ENCODE peak calls at places on chromosome 22, in six cellular contexts. P, A, Q, B, O and R are unnamed samples.

GRCh38 chr22:28395920-28396447 is 283.7 kb downstream of the TTC28 start:
- DNase-seq in P (no peak), A (peak; percentile 29), Q (no peak), B (no peak), O (no peak), R (no peak)

GRCh38 chr22:43303166-43303565 is 40.0 kb downstream of the SCUBE1 start:
- DNase-seq in P (no peak), A (no peak), Q (no peak), B (no peak), O (no peak), R (no peak)

GRCh38 chr22:25282671-25283561 is 63.5 kb downstream of the CRYBB2 start:
- DNase-seq in P (peak; percentile 78), A (no peak), Q (no peak), B (no peak), O (peak; percentile 69), R (no peak)

GRCh38 chr22:44850946-44851345 is 98.6 kb downstream of the ARHGAP8 start:
- DNase-seq in P (no peak), A (no peak), Q (no peak), B (peak; percentile 24), O (no peak), R (no peak)

GRCh38 chr22:19738664-19739447 is 15.5 kb downstream of the GP1BB start:
- DNase-seq in P (no peak), A (no peak), Q (no peak), B (no peak), O (no peak), R (no peak)

GRCh38 chr22:19730141-19730661 is 6.9 kb downstream of the GP1BB start:
- DNase-seq in P (peak; percentile 54), A (no peak), Q (no peak), B (no peak), O (no peak), R (no peak)

GRCh38 chr22:47129902-47130301 is 367.5 kb downstream of the TBC1D22A start:
- DNase-seq in P (no peak), A (no peak), Q (peak; percentile 86), B (no peak), O (no peak), R (no peak)

GRCh38 chr22:48918585-48919186 is 909.0 kb downstream of the BRD1 start:
- DNase-seq in P (peak; percentile 33), A (no peak), Q (no peak), B (no peak), O (peak; percentile 9), R (peak; percentile 13)

GRCh38 chr22:22139364-22139763 is 105.2 kb upstream of the VPREB1 start:
- DNase-seq in P (no peak), A (no peak), Q (no peak), B (no peak), O (no peak), R (no peak)

GRCh38 chr22:23240639-23241389 is 60.5 kb downstream of the BCR start:
- DNase-seq in P (no peak), A (no peak), Q (peak; percentile 39), B (no peak), O (peak; percentile 50), R (no peak)
- TF ChIP-seq CTCF in P (peak; percentile 56), A (peak; percentile 19), Q (no peak), B (no peak), O (peak; percentile 47), R (no peak)

GRCh38 chr22:35155403-35156025 is 89.6 kb downstream of the ISX start:
- DNase-seq in P (no peak), A (no peak), Q (no peak), B (no peak), O (peak; percentile 22), R (no peak)
- TF ChIP-seq CTCF in P (peak; percentile 72), A (no peak), Q (no peak), B (no peak), O (no peak), R (no peak)

DNA sequence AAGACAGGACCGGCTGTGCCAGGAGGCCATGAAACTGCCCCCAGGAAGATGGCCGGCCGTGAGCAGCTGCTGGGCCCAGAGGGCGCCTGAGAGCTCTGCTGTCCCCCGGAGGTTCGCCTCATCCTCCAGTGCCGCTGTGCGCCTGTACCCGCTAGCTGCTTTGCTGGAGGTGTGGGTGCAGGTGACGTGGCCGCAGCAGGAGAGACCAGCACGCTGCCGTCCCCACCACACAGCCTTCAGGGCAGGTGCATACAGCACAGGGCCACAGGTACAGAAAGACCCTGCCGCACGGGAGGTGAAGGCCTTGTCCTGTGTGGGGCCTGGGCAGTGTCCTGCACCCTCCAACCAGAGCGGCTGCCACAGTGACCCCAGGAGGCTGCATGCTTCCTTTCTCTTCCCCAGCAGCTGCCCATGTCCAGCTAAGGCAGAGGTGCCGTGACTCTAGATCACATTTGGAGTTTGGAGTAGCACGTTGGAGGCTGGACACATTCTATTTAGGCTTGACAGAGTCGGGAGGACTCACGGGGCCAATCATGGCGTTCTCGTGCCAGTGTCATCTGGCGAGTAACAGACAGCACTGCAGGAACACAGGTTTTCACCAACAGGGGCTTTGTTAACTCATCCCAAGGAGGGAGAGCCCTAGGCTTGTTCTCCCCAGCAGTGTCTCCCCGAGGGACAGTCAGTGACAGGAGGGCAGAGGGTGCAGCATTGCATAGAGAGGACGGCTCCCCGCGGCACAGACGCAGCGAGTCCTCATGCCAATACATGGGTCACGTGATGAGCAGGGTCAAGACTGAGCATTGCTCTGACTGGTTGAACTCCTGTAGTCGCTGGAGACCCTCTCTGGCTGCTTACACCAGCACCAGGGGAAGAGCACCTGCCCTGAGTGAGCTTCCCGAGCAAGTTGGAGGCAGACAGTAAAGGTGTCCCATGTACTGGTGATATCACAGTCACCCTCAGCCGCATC is 18.7 kb upstream of the PANX2 start:
- DNase-seq in P (peak; percentile 57), A (no peak), Q (no peak), B (no peak), O (no peak), R (no peak)
- TF ChIP-seq CTCF in P (peak; percentile 42), A (no peak), Q (no peak), B (no peak), O (no peak), R (no peak)

GRCh38 chr22:30424471-30425326 is 869 bp upstream of the MTFP1 start:
- DNase-seq in P (peak; percentile 60), A (no peak), Q (no peak), B (no peak), O (peak; percentile 57), R (no peak)
- TF ChIP-seq CTCF in P (no peak), A (peak; percentile 27), Q (no peak), B (no peak), O (no peak), R (no peak)

DNA sequence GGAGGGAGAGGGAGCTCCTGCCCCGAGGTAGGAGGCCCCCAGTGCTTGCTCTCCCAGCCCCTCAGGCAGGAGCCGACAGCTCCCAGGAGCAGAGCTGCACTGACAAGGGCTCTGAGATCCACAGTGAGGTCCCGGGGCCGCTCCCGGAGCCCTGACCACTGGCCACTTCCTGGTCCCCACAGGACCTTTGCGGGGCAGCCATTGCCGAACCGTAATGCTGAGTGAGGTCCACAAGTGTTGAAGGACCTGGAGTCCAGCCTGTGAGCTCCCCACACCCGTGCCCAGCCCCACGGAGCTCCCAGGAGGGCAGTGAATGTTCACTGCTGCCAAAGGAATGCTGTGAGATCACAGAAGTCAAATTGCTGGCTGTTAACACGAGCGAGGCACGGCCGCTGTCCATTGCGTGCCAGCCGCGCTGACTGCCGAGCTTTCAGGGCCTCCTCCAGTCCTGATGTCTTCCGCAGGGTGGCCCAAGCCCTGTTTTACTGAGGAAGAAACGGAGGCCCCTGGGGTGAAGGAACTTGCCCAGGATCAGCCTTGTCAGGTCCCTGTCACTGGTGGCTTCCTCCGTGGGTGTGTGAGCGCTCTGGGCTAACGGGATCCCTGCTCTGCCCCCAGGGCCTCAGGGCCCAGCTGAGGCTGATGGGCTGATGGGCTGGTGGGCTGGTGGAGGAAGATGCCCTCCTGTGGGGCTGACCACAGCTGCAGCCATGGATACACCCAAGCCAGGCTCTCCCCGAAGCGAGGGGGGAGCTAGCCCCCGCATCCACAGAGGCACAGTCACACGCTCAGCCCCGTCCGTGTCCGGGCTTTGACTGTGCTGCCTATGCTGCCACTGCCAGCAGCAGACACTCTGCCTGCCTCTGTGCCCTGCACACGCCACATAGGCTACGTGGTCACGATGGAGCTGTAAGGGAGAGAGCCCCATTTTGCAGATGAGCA is 70.8 kb downstream of the WNT7B start:
- DNase-seq in P (no peak), A (peak; percentile 81), Q (no peak), B (no peak), O (peak; percentile 67), R (no peak)
- TF ChIP-seq CTCF in P (no peak), A (peak; percentile 25), Q (no peak), B (no peak), O (no peak), R (no peak)

GRCh38 chr22:37019309-37020191 is at the start of the genes MPST and TST:
- DNase-seq in P (peak; percentile 79), A (peak; percentile 61), Q (peak; percentile 86), B (no peak), O (peak; percentile 93), R (peak; percentile 74)
- TF ChIP-seq CTCF in P (no peak), A (no peak), Q (no peak), B (no peak), O (peak; percentile 25), R (no peak)

GRCh38 chr22:17235861-17236260 is 16.6 kb upstream of the ADA2 start:
- DNase-seq in P (no peak), A (no peak), Q (no peak), B (no peak), O (no peak), R (no peak)

GRCh38 chr22:17232406-17232805 is 13.2 kb upstream of the ADA2 start:
- DNase-seq in P (no peak), A (no peak), Q (peak; percentile 27), B (no peak), O (peak; percentile 29), R (no peak)

GRCh38 chr22:17233348-17234043 is 14.3 kb upstream of the ADA2 start:
- DNase-seq in P (peak; percentile 59), A (no peak), Q (no peak), B (no peak), O (no peak), R (no peak)

GRCh38 chr22:17235149-17235655 is 16.0 kb upstream of the ADA2 start:
- DNase-seq in P (peak; percentile 73), A (no peak), Q (no peak), B (no peak), O (no peak), R (no peak)

GRCh38 chr22:17234144-17234623 is 14.9 kb upstream of the ADA2 start:
- DNase-seq in P (peak; percentile 88), A (no peak), Q (no peak), B (no peak), O (peak; percentile 89), R (no peak)
- TF ChIP-seq CTCF in P (peak; percentile 81), A (no peak), Q (no peak), B (no peak), O (peak; percentile 57), R (no peak)

GRCh38 chr22:39345231-39345630 is 4.6 kb upstream of the SYNGR1 start:
- DNase-seq in P (no peak), A (no peak), Q (no peak), B (no peak), O (no peak), R (no peak)
- TF ChIP-seq CTCF in P (no peak), A (no peak), Q (no peak), B (no peak), O (no peak), R (no peak)